ENCODE peak calls at places on chromosomes 1 and 21, in six cellular contexts. M is mammary epithelial cell, E is breast epithelium, N is left lung, Q is lower lobe of right lung, K is body of pancreas. U is an unnamed sample.
A peak's percentile ranks its signal among the peaks of the same experiment; 100 is the strongest.

GRCh38 chr1:41631154-41631553 is 146.7 kb upstream of the EDN2 start:
- DNase-seq in Q (no peak), E (no peak), M (no peak), K (no peak), N (no peak), U (no peak)

GRCh38 chr1:16451868-16452528 is 11.5 kb downstream of the NECAP2 start:
- DNase-seq in E (no peak), Q (no peak), M (no peak), N (no peak), K (no peak), U (no peak)

GRCh38 chr1:18474559-18474958 is 6.2 kb upstream of the KLHDC7A start:
- DNase-seq in Q (no peak), M (no peak), K (no peak), E (no peak), N (no peak), U (no peak)

GRCh38 chr1:156401681-156402081 is 32.7 kb downstream of the RHBG start:
- DNase-seq in E (no peak), N (no peak), Q (no peak), K (no peak), M (no peak), U (no peak)

GRCh38 chr1:84174051-84174556 is 30.0 kb downstream of the PRKACB start:
- DNase-seq in E (no peak), K (no peak), N (no peak), Q (no peak), M (peak; percentile 64), U (no peak)

GRCh38 chr1:39173119-39173994 is 31.1 kb upstream of the MACF1 start:
- DNase-seq in K (no peak), Q (no peak), E (no peak), N (no peak), M (no peak), U (no peak)

GRCh38 chr1:114379987-114380386 is 131.0 kb downstream of the TRIM33 start:
- DNase-seq in E (no peak), M (no peak), K (no peak), N (no peak), Q (no peak), U (no peak)

GRCh38 chr1:200038645-200038986 is 11.1 kb downstream of the NR5A2 start:
- DNase-seq in Q (no peak), E (no peak), N (no peak), K (peak; percentile 80), M (no peak), U (peak; percentile 72)

GRCh38 chr1:58848818-58849411 is 65.1 kb upstream of the JUN start:
- DNase-seq in Q (no peak), E (peak; percentile 51), M (peak; percentile 100), K (peak; percentile 38), N (peak; percentile 81), U (peak; percentile 61)

GRCh38 chr1:109786531-109787021 is 22.9 kb upstream of the EPS8L3 start:
- DNase-seq in E (no peak), M (no peak), K (no peak), Q (peak; percentile 58), N (no peak), U (peak; percentile 76)

GRCh38 chr1:59137968-59138367 is 158.9 kb upstream of the FGGY start:
- DNase-seq in M (no peak), E (no peak), Q (no peak), K (no peak), N (no peak), U (no peak)

GRCh38 chr1:78045850-78046778 is at the start of gene GIPC2:
- DNase-seq in N (peak; percentile 78), K (peak; percentile 73), E (no peak), M (no peak), Q (peak; percentile 46), U (peak; percentile 75)

GRCh38 chr1:1955651-1956094 is 36.6 kb upstream of the TMEM52 start:
- DNase-seq in E (no peak), K (no peak), N (peak; percentile 41), Q (no peak), M (no peak), U (no peak)

GRCh38 chr1:214494706-214495105 is 56.7 kb downstream of the PTPN14 start:
- DNase-seq in M (peak; percentile 78), E (no peak), Q (no peak), N (no peak), K (no peak), U (no peak)

GRCh38 chr1:203273869-203274602 is 31.3 kb upstream of the BTG2 start:
- DNase-seq in N (peak; percentile 92), K (no peak), M (no peak), Q (peak; percentile 82), E (no peak), U (peak; percentile 52)

GRCh38 chr1:232886304-232886703 is 64.1 kb upstream of the NTPCR start:
- DNase-seq in Q (no peak), M (no peak), E (no peak), N (no peak), K (no peak), U (no peak)

GRCh38 chr1:12356004-12356890 is 126.4 kb downstream of the VPS13D start:
- DNase-seq in E (no peak), Q (no peak), N (no peak), K (peak; percentile 52), M (no peak), U (no peak)

GRCh38 chr1:48532976-48533375 is 61.0 kb upstream of the SPATA6 start:
- DNase-seq in N (no peak), Q (no peak), E (no peak), K (no peak), M (no peak), U (no peak)

GRCh38 chr1:229341811-229342304 is 989 bp downstream of the CCSAP start:
- DNase-seq in N (no peak), Q (no peak), E (no peak), M (no peak), K (no peak), U (no peak)

GRCh38 chr1:41849211-41849759 is 69.4 kb downstream of the HIVEP3 start:
- DNase-seq in M (peak; percentile 19), Q (no peak), N (no peak), K (no peak), E (no peak), U (no peak)

GRCh38 chr1:240998441-240999015 is 358.5 kb downstream of the RGS7 start:
- DNase-seq in K (no peak), N (peak; percentile 65), Q (no peak), E (no peak), M (no peak), U (no peak)

GRCh38 chr1:178496410-178497135 is at the start of gene CLEC20A:
- DNase-seq in K (no peak), N (no peak), M (no peak), E (no peak), Q (no peak), U (no peak)

GRCh38 chr1:37952738-37953137 is 5.9 kb upstream of the INPP5B start:
- DNase-seq in K (no peak), N (no peak), M (no peak), Q (no peak), E (peak; percentile 30), U (no peak)

GRCh38 chr21:41865002-41865777 is 14.0 kb downstream of the PRDM15 start:
- DNase-seq in N (no peak), M (no peak), K (no peak), Q (no peak), E (peak; percentile 24), U (no peak)

GRCh38 chr1:112322983-112323678 is 72.9 kb upstream of the CTTNBP2NL start:
- DNase-seq in E (no peak), N (peak; percentile 51), M (no peak), Q (no peak), K (no peak), U (no peak)

GRCh38 chr1:244918422-244919319 is 54.3 kb upstream of the HNRNPU start:
- DNase-seq in K (peak; percentile 63), E (no peak), N (peak; percentile 86), M (peak; percentile 12), Q (peak; percentile 66), U (peak; percentile 32)

GRCh38 chr1:36464605-36465393 is 615 bp upstream of the MRPS15 start:
- DNase-seq in E (no peak), M (no peak), Q (no peak), N (no peak), K (peak; percentile 16), U (no peak)

GRCh38 chr1:8545078-8545477 is 227.2 kb downstream of the SLC45A1 start:
- DNase-seq in N (no peak), M (no peak), E (no peak), Q (no peak), K (no peak), U (no peak)

GRCh38 chr1:161047436-161048420 is 2.0 kb upstream of the USF1 start:
- DNase-seq in E (no peak), M (no peak), Q (no peak), K (no peak), N (no peak), U (no peak)

GRCh38 chr1:151146072-151146415 is 387 bp downstream of the SEMA6C start:
- DNase-seq in K (no peak), E (no peak), Q (no peak), M (no peak), N (no peak), U (peak; percentile 35)
- H3K27ac ChIP-seq in K (no peak overlapping the region), E (peak overlapping the region; percentile 81), Q (peak overlapping the region; percentile 57), M (no peak overlapping the region), N (no peak overlapping the region), U (no peak overlapping the region)

GRCh38 chr1:169460193-169460833 is 25.4 kb downstream of the SLC19A2 start:
- DNase-seq in Q (peak; percentile 59), M (no peak), N (peak; percentile 82), E (no peak), K (no peak), U (peak; percentile 23)
- H3K27ac ChIP-seq in Q (no peak overlapping the region), M (no peak overlapping the region), N (no peak overlapping the region), E (no peak overlapping the region), K (no peak overlapping the region), U (no peak overlapping the region)

DNA sequence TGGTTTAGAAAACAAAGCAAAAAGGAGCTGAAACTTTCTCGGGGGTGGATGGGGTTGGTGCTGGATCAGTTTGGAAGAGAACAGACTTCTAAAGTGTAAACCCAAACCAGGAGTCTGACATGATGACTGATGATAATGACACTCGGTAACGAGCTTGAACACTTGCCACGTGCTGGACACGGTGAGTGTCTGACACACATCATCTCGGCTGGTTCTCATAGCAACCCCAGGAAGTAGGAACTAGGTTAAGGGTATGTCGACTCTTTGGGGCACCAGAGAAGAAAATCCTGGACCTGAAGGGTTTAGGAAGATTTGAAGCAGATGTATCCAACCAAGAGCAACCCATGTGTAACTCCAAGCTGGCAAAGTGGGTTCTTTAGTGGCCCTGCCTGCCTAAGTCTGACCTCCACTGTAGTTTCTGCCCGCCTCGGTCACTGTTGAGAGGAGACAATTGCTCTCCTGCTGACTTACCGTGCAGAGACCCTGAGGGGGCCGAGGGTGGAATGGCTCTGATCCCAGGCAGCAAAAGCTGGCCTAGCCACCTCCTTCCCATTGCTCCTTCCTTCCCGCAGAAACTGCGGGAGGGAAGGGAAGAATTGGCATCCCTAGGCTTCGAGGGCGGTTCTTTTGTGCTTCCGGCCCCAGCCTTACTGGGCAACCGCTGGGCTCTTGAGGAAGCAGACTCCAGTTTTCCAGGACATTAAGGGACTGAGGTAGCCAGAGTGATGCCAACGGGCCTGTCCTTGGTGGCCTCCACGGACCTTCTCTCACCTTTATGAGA is 156.0 kb downstream of the TOMM20 start:
- DNase-seq in K (no peak), N (peak; percentile 21), Q (no peak), E (no peak), M (no peak), U (peak; percentile 28)
- H3K27ac ChIP-seq in K (peak overlapping the region; percentile 92), N (no peak overlapping the region), Q (peak overlapping the region; percentile 8), E (peak overlapping the region; percentile 16), M (no peak overlapping the region), U (no peak overlapping the region)

DNA sequence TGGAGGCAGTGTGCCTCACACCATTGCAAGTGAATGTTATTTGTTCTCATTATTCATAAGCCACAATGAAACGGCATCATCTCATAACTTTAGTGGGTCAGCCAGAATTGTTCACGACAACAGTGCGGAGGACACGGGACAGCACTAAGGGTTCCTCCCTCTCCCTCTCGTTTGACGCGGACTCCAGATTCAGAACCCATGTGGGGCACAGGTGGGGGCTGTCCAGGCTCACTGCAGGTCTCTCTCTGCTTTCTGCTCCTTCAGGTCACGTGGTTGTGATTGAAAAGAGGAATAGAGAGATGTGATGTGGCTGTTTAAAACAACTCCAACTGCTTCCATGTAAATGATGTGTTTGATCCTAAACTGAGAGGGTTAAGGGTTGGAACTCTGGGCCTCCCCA is 13.5 kb downstream of the RUNX1 start:
- DNase-seq in M (no peak), E (no peak), K (no peak), Q (no peak), N (no peak), U (no peak)
- H3K27ac ChIP-seq in M (no peak overlapping the region), E (no peak overlapping the region), K (no peak overlapping the region), Q (no peak overlapping the region), N (no peak overlapping the region), U (no peak overlapping the region)

U was measured in colonic mucosa.